ENCODE peak calls at places on chromosomes 13 and 19, in four cellular contexts. D, R, P and T are unnamed samples.

GRCh38 chr19:4577020-4577782 is 17.7 kb upstream of the SEMA6B start:
- DNase-seq in P (no peak), D (no peak), R (no peak), T (no peak)

GRCh38 chr13:44311011-44311481 is 62.6 kb upstream of the SERP2 start:
- DNase-seq in P (no peak), R (no peak), D (peak; percentile 76), T (no peak)

GRCh38 chr19:2261438-2262172 is 5.4 kb upstream of the JSRP1 start:
- DNase-seq in R (peak; percentile 48), D (no peak), P (no peak), T (no peak)

GRCh38 chr19:14337510-14337909 is 43.7 kb upstream of the ADGRE5 start:
- DNase-seq in R (peak; percentile 58), D (no peak), P (no peak), T (no peak)

GRCh38 chr13:42880241-42880640 is 98.9 kb downstream of the FAM216B start:
- DNase-seq in P (no peak), D (no peak), R (no peak), T (no peak)

GRCh38 chr19:42074513-42075363 is 1.2 kb upstream of the ZNF574 start:
- DNase-seq in R (no peak), D (peak; percentile 39), P (no peak), T (no peak)

GRCh38 chr13:98325724-98326123 is 148.7 kb upstream of the RNF113B start:
- DNase-seq in P (no peak), R (no peak), D (no peak), T (no peak)

GRCh38 chr19:2615782-2616181 is 86.7 kb downstream of the GNG7 start:
- DNase-seq in P (no peak), D (no peak), R (no peak), T (no peak)

GRCh38 chr13:78468546-78469060 is 134.7 kb downstream of the POU4F1 start:
- DNase-seq in R (no peak), D (no peak), P (no peak), T (no peak)

GRCh38 chr13:106418556-106418955 is 116.9 kb downstream of the EFNB2 start:
- DNase-seq in D (no peak), P (peak; percentile 59), R (no peak), T (no peak)

GRCh38 chr13:28743045-28743444 is 24.3 kb upstream of the SLC46A3 start:
- DNase-seq in D (no peak), R (no peak), P (no peak), T (no peak)

GRCh38 chr19:19750842-19751790 is 18.2 kb upstream of the ZNF14 start:
- DNase-seq in D (no peak), P (no peak), R (no peak), T (no peak)

GRCh38 chr13:113491418-113491883 is 940 bp upstream of the DCUN1D2 start:
- DNase-seq in D (no peak), P (no peak), R (peak; percentile 49), T (peak; percentile 25)

GRCh38 chr13:113373811-113374485 is 10.0 kb upstream of the GRTP1 start:
- DNase-seq in P (no peak), R (no peak), D (no peak), T (no peak)

GRCh38 chr19:20273376-20273775 is 106.4 kb downstream of the ZNF486 start:
- DNase-seq in D (no peak), P (no peak), R (no peak), T (no peak)

GRCh38 chr19:55536951-55537740 is at the start of gene SBK2:
- DNase-seq in D (no peak), P (no peak), R (peak; percentile 96), T (peak; percentile 68)

GRCh38 chr13:40789275-40790231 is at the start of gene SLC25A15:
- DNase-seq in D (peak; percentile 66), P (no peak), R (peak; percentile 90), T (peak; percentile 80)
- TF ChIP-seq CTCF in D (no peak), P (peak; percentile 36), R (peak; percentile 46), T (peak; percentile 58)

DNA sequence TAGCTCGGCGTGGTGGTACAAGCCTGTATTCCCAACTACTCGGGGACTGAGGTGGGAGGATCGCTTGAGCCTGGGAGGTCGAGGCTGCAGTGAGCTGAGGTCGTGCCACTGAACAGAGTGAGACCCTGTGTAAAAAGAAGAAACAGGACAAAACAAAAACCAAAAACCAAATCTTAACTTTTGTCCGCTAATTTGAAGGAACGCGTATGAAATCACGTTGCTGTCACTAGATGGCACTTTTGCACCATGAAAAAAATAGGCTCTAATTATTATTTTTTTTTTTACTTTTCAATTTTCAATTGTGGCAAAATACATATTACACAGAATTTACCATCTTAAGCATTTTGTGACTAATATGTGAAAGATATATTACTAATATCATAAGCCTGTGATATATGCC is 17.6 kb upstream of the ZNF835 start:
- DNase-seq in D (no peak), P (no peak), R (no peak), T (no peak)
- TF ChIP-seq CTCF in D (peak; percentile 48), P (no peak), R (no peak), T (no peak)

GRCh38 chr13:60619461-60619860 is 222.4 kb downstream of the TDRD3 start:
- DNase-seq in R (no peak), P (no peak), D (no peak), T (no peak)

GRCh38 chr13:60613080-60613479 is 216.1 kb downstream of the TDRD3 start:
- DNase-seq in P (no peak), R (no peak), D (no peak), T (no peak)

GRCh38 chr13:60620611-60621395 is 223.8 kb downstream of the TDRD3 start:
- DNase-seq in P (no peak), D (no peak), R (no peak), T (no peak)

GRCh38 chr13:60623131-60623530 is 226.1 kb downstream of the TDRD3 start:
- DNase-seq in D (no peak), P (no peak), R (no peak), T (no peak)

GRCh38 chr13:60617863-60618733 is 221.1 kb downstream of the TDRD3 start:
- DNase-seq in R (peak; percentile 51), D (no peak), P (no peak), T (no peak)
- TF ChIP-seq CTCF in R (peak; percentile 55), D (no peak), P (peak; percentile 37), T (peak; percentile 30)

GRCh38 chr13:108220042-108220441 is 1.9 kb downstream of the ABHD13 start:
- DNase-seq in D (peak; percentile 78), R (no peak), P (no peak), T (no peak)
- TF ChIP-seq CTCF in D (no peak), R (no peak), P (no peak), T (no peak)

DNA sequence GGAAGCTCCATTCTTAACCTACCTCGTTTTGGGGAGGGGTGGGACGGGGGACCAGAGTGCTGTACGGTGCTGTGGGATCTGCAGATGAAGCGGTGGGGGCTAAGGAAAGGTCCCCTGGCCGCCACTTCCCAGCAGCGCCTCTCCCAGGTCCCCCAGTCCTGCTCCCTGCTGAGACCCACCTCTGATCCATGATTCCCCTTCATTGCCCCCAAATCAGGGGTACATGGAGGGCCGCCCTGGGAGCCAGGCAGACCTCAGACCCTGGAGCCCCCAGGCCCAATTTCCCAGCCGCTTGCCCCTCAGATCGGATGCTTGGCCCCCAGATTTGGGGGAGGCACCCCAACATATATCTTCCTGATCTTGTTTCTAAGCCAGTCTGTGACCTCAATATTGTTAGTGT is 3.8 kb upstream of the FAM98C start:
- DNase-seq in D (no peak), R (no peak), P (no peak), T (no peak)
- TF ChIP-seq CTCF in D (no peak), R (no peak), P (no peak), T (no peak)

GRCh38 chr13:30702006-30702405 is 33.3 kb upstream of the ALOX5AP start:
- DNase-seq in D (no peak), P (no peak), R (no peak), T (no peak)
- TF ChIP-seq CTCF in D (no peak), P (no peak), R (peak; percentile 24), T (peak; percentile 14)

DNA sequence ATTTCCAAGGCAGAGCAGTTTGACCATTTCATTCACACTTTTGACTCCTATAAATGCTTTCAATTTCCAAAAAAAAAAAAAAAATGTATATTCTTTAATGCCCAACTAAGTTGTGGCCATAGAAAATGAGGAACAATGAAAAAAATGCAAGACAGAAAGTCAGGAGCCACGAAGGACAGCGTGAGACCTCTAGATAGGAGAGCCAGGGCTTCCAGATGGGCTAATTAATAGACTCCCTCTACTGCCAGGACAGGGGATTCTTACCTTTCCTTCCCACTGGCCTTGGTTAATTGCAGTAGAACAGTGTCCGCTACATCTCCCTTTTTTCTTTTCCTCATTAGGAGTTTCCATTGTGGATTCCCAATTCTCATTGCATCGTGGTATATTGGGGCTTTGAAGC is 8.6 kb downstream of the FPR3 start:
- DNase-seq in D (no peak), R (no peak), P (no peak), T (no peak)
- TF ChIP-seq CTCF in D (no peak), R (no peak), P (no peak), T (no peak)